ENCODE peak calls at places on chromosomes 1 and 21, in six cellular contexts. J is H9; N is psoas muscle; A is heart right ventricle; F is PC-3; E is CD8-positive, alpha-beta T cell. P is an unnamed sample.

GRCh38 chr1:198764748-198765147 is 125.9 kb downstream of the PTPRC start:
- DNase-seq in F (no peak), J (no peak), A (no peak), E (no peak), N (no peak), P (no peak)

GRCh38 chr1:106325600-106325999 is 730.9 kb upstream of the PRMT6 start:
- DNase-seq in E (no peak), J (no peak), N (no peak), A (no peak), F (no peak), P (no peak)

GRCh38 chr1:74464037-74464436 is 48.4 kb downstream of the LRRC53 start:
- DNase-seq in F (no peak), E (no peak), A (no peak), J (no peak), N (no peak), P (no peak)

GRCh38 chr21:38869946-38870345 is 64.2 kb downstream of the ETS2 start:
- DNase-seq in J (no peak), A (no peak), N (no peak), E (no peak), F (no peak), P (no peak)

GRCh38 chr1:26734501-26735058 is 38.8 kb downstream of the ARID1A start:
- DNase-seq in N (no peak), E (no peak), A (no peak), J (no peak), F (peak), P (no peak)

GRCh38 chr1:147496571-147496970 is 44.7 kb upstream of the BCL9 start:
- DNase-seq in J (peak), E (no peak), F (peak), N (peak), A (peak), P (peak)

GRCh38 chr1:6129313-6129712 is 50.8 kb downstream of the CHD5 start:
- DNase-seq in F (no peak), E (no peak), A (no peak), J (no peak), N (no peak), P (no peak)

GRCh38 chr1:234599617-234600417 is 10.2 kb downstream of the IRF2BP2 start:
- DNase-seq in N (peak), J (peak), E (peak), F (peak), A (peak), P (peak)

GRCh38 chr1:246629030-246629429 is 62.8 kb downstream of the CNST start:
- DNase-seq in J (no peak), N (no peak), F (no peak), A (no peak), E (no peak), P (no peak)

GRCh38 chr1:4516596-4516995 is 137.8 kb upstream of the AJAP1 start:
- DNase-seq in E (no peak), A (no peak), J (no peak), N (no peak), F (no peak), P (no peak)

GRCh38 chr1:148158594-148158993 is 6.5 kb upstream of the NBPF11 start:
- DNase-seq in E (no peak), A (no peak), F (no peak), J (peak), N (no peak), P (no peak)

GRCh38 chr21:32330784-32331311 is 32.2 kb downstream of the MRAP start:
- DNase-seq in F (no peak), E (no peak), J (no peak), A (no peak), N (no peak), P (no peak)

GRCh38 chr1:244111008-244111407 is 59.9 kb downstream of the ZBTB18 start:
- DNase-seq in F (no peak), A (no peak), E (no peak), N (no peak), J (no peak), P (no peak)

GRCh38 chr21:42619841-42620240 is 33.6 kb upstream of the PDE9A start:
- DNase-seq in N (no peak), A (no peak), F (no peak), E (no peak), J (no peak), P (no peak)

GRCh38 chr1:39158330-39159086 is 46.0 kb upstream of the MACF1 start:
- DNase-seq in J (peak), F (peak), E (no peak), N (no peak), A (no peak), P (no peak)

GRCh38 chr1:162422662-162423375 is 10.9 kb upstream of the SH2D1B start:
- DNase-seq in A (no peak), J (no peak), N (no peak), E (no peak), F (no peak), P (no peak)

GRCh38 chr1:224357626-224358124 is 996 bp downstream of the CNIH4 start:
- DNase-seq in F (peak), E (no peak), A (no peak), J (no peak), N (no peak), P (peak)
- TF ChIP-seq CTCF in F (no peak), E (no peak), A (no peak), J (no peak), N (no peak), P (no peak)

GRCh38 chr1:117825414-117825813 is 104.0 kb downstream of the GDAP2 start:
- DNase-seq in F (peak), E (no peak), N (peak), A (no peak), J (no peak), P (no peak)
- H3K27ac ChIP-seq in F (peak), E (no peak), N (no peak), A (peak), J (no peak), P (peak)

GRCh38 chr1:55698136-55698535 is 483.0 kb upstream of the USP24 start:
- DNase-seq in F (no peak), N (no peak), J (no peak), E (no peak), A (no peak), P (no peak)

GRCh38 chr1:55703726-55704363 is 488.7 kb upstream of the USP24 start:
- DNase-seq in F (no peak), A (no peak), J (no peak), E (no peak), N (no peak), P (no peak)

GRCh38 chr1:55699151-55699695 is 484.1 kb upstream of the USP24 start:
- DNase-seq in J (no peak), E (no peak), N (no peak), F (no peak), A (no peak), P (no peak)

GRCh38 chr1:55702064-55702463 is 486.9 kb upstream of the USP24 start:
- DNase-seq in A (no peak), J (no peak), N (no peak), F (peak), E (no peak), P (peak)

GRCh38 chr1:55700359-55701130 is 485.4 kb upstream of the USP24 start:
- DNase-seq in F (peak), N (no peak), E (no peak), J (no peak), A (no peak), P (no peak)
- TF ChIP-seq CTCF in F (no peak), N (no peak), E (no peak), J (no peak), A (no peak), P (no peak)

DNA sequence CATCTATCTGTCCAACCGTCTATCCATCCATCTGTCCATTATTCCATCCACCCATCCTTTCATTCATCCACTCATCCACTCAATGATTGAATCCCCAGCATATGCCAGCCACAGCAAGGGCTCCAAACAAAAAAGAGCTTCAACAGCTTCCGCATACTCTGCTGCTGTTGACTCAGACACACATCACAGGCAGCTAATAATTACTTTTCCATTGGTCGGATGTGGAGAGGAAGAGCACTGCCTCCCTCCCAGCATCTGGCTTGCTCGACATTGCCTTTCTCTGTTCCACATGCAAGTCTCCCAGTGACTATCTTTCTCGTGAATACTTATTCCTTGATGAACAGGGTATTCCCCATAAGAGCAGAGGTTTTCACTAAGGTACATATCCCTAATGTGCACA is 176.5 kb downstream of the HIVEP3 start:
- DNase-seq in N (no peak), J (no peak), A (no peak), E (no peak), F (peak), P (peak)
- H3K27ac ChIP-seq in N (no peak), J (no peak), A (no peak), E (no peak), F (peak), P (no peak)

GRCh38 chr1:1092149-1092855 is 18.2 kb upstream of the RNF223 start:
- DNase-seq in A (no peak), E (no peak), N (peak), F (no peak), J (peak), P (no peak)
- TF ChIP-seq CTCF in A (no peak), E (no peak), N (no peak), F (no peak), J (no peak), P (no peak)

DNA sequence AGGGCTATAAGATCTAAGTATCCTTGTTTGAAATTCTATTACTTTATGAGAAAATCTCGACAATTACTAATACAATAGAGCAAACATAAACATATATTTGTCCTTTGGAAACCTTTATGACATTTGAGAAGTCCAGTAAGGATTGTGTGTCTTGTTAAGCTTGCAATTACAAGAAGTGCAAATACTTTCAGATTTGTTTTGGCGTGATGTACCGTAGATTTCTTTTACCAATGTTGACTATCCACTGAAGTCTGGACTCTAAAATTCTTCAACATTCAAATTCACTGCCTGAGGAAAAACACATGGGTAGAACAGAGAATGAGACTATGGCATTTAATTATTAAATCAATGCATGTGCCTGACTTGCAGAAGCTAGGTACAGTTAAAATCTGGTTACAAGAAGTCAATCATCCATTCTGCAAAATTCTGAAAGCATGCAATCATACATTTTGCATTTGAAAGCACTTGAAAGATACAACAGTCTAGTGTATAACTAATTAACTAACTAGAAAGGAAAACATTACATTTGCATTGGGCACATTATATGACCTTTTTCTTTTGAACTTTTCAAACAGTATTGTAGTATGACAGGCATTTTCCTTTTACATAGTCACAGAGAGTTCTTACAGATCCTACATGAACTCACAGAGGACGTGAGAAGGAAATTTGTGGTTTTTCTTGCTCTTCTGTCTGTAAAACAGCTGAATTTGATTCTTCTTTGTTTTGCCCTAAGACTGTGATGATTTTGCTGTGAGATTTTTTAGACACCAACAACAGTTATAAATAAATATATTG is 511.1 kb upstream of the ADGRL4 start:
- DNase-seq in A (no peak), E (no peak), N (no peak), F (peak), J (no peak), P (no peak)
- H3K27ac ChIP-seq in A (no peak), E (no peak), N (no peak), F (no peak), J (no peak), P (no peak)

DNA sequence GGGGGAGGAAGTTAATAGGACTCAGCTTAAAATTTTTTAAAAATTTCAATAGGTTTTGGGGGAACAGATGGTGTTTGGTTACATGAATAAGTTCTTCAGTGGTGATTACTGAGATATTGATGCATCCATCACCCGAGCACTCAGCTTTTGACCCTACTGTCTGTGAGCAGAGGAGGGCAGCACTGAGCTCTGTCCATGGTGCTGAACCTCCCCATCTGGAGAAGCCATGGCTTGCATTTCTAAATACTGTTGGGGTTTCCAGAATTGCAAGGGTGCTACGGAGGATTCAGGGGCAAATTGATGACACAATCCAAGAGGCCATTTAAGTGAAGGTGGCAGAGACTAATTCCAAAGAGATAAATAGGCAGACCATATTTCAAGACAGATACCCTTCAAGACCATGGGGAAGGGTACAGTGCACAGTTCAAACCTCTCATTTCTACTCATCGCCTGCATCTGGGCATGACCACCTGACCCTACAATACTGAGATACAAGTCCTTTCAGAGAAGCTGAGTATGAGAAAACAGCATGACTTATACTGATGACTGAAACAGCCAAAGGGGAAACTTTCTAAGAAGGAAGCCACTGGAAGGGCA is 17.2 kb downstream of the SYT2 start:
- DNase-seq in F (peak), J (peak), A (peak), E (peak), N (peak), P (peak)
- TF ChIP-seq CTCF in F (no peak), J (peak), A (peak), E (no peak), N (peak), P (no peak)

DNA sequence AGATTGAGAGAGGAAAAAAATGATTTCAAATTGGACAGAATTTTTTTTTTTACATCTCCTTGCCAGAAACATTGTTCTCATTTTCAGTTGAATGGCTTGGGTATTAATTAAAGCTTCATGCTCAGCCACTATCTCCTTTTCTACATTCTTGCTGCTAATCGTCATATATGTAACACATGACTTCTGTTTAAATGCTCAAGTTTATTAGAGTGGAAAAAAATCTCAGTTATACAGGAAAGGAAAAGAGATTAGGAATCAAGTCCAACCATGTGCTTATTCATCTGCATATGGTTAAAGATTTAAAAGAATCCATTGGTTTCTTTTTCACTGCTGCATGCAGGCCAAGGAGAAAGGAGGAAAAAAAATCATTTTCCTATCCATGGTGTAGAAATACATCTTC is 47.3 kb upstream of the CNN3 start:
- DNase-seq in F (no peak), A (no peak), N (no peak), J (no peak), E (no peak), P (no peak)
- H3K27ac ChIP-seq in F (peak), A (peak), N (peak), J (no peak), E (no peak), P (no peak)

GRCh38 chr1:21781971-21782867 is 730 bp downstream of the USP48 start:
- DNase-seq in J (peak), A (no peak), E (peak), N (no peak), F (peak), P (peak)
- TF ChIP-seq CTCF in J (peak), A (no peak), E (no peak), N (peak), F (peak), P (no peak)

GRCh38 chr1:153629343-153629665 is 1.1 kb downstream of the S100A1 start:
- DNase-seq in F (no peak), N (no peak), E (no peak), A (no peak), J (no peak), P (no peak)
- H3K27ac ChIP-seq in F (no peak), N (peak), E (no peak), A (peak), J (no peak), P (peak)

P was measured in RWPE1.